ENCODE peak calls at places on chromosomes 6 and 20, in seven cellular contexts. J is PC-3, H is GM23338, L is dorsolateral prefrontal cortex, W is AG10803, S is pancreas, K is hepatocyte. U is an unnamed sample.

GRCh38 chr6:98812220-98812619 is 22.2 kb upstream of the POU3F2 start:
- DNase-seq in J (no peak), H (no peak), L (no peak), W (no peak), S (no peak), K (no peak), U (no peak)

GRCh38 chr20:29740951-29741593 is 1516.4 kb upstream of the DEFB115 start:
- DNase-seq in J (no peak), H (no peak), L (peak; percentile 26), W (no peak), S (peak; percentile 18), K (no peak), U (no peak)

GRCh38 chr6:42142118-42142835 is at the start of gene C6orf132:
- DNase-seq in J (peak; percentile 77), H (peak; percentile 95), L (no peak), W (peak; percentile 44), S (peak; percentile 87), K (peak; percentile 86), U (no peak)

GRCh38 chr6:119348308-119349040 is 1.1 kb downstream of the MAN1A1 start:
- DNase-seq in J (no peak), H (peak; percentile 66), L (no peak), W (no peak), S (peak; percentile 37), K (peak; percentile 71), U (peak; percentile 16)

GRCh38 chr6:140343128-140343527 is 968.7 kb upstream of the CITED2 start:
- DNase-seq in J (no peak), H (no peak), L (no peak), W (no peak), S (no peak), K (no peak), U (no peak)

GRCh38 chr20:36779656-36780025 is 6.1 kb upstream of the DSN1 start:
- DNase-seq in J (no peak), H (peak; percentile 64), L (no peak), W (no peak), S (no peak), K (no peak), U (no peak)

GRCh38 chr20:15158438-15158990 is 821.1 kb upstream of the FLRT3 start:
- DNase-seq in J (no peak), H (no peak), L (no peak), W (no peak), S (no peak), K (no peak), U (no peak)

GRCh38 chr20:20237093-20237959 is 130.6 kb upstream of the INSM1 start:
- DNase-seq in J (peak; percentile 68), H (peak; percentile 81), L (no peak), W (peak; percentile 29), S (peak; percentile 25), K (peak; percentile 70), U (peak; percentile 47)

GRCh38 chr6:298233-299049 is 6.2 kb downstream of the DUSP22 start:
- DNase-seq in J (no peak), H (no peak), L (no peak), W (no peak), S (no peak), K (no peak), U (no peak)

GRCh38 chr20:35768731-35769664 is 2.8 kb upstream of the PHF20 start:
- DNase-seq in J (peak; percentile 95), H (peak; percentile 93), L (peak; percentile 76), W (peak; percentile 99), S (peak; percentile 89), K (peak; percentile 85), U (peak; percentile 99)

GRCh38 chr20:20413801-20414200 is 45.9 kb downstream of the INSM1 start:
- DNase-seq in J (no peak), H (no peak), L (no peak), W (no peak), S (no peak), K (no peak), U (no peak)

GRCh38 chr20:3172126-3172932 is 1.0 kb downstream of the LZTS3 start:
- DNase-seq in J (no peak), H (no peak), L (no peak), W (no peak), S (no peak), K (no peak), U (no peak)

GRCh38 chr6:90436403-90436802 is 139.8 kb upstream of the BACH2 start:
- DNase-seq in J (peak; percentile 30), H (no peak), L (no peak), W (no peak), S (no peak), K (no peak), U (no peak)

GRCh38 chr6:45566882-45567281 is 189.1 kb upstream of the SUPT3H start:
- DNase-seq in J (peak; percentile 80), H (peak; percentile 53), L (no peak), W (no peak), S (no peak), K (peak; percentile 66), U (peak; percentile 31)

GRCh38 chr6:45563092-45563491 is 185.4 kb upstream of the SUPT3H start:
- DNase-seq in J (no peak), H (no peak), L (no peak), W (no peak), S (no peak), K (no peak), U (peak; percentile 50)

GRCh38 chr6:45562171-45562570 is 184.4 kb upstream of the SUPT3H start:
- DNase-seq in J (no peak), H (no peak), L (no peak), W (no peak), S (no peak), K (no peak), U (no peak)

GRCh38 chr6:45560421-45560820 is 182.7 kb upstream of the SUPT3H start:
- DNase-seq in J (no peak), H (no peak), L (no peak), W (no peak), S (no peak), K (no peak), U (no peak)

DNA sequence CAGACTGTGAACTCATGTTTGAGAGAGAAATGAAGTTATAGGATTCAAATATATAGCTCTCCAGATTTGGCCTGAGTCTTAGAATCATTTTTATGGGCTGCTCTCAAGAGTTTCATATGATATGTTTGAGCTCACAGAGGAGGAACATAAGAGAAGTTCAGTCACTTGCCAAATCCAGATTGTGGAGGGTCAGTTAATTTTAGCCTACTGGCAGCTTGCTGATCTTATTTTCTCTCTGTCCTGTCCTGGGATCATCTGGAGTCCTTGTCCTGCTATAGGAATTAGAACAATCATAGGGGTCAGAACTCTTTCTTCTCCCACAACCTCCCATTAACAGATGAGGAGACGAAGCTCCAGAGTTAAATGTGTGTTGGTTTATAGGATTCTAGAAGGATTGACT is 186.2 kb upstream of the SUPT3H start:
- DNase-seq in J (no peak), H (no peak), L (no peak), W (no peak), S (no peak), K (no peak), U (no peak)
- TF ChIP-seq CTCF in J (no peak), H (no peak), L (no peak), W (no peak), S (no peak), K (no peak), U (no peak)

DNA sequence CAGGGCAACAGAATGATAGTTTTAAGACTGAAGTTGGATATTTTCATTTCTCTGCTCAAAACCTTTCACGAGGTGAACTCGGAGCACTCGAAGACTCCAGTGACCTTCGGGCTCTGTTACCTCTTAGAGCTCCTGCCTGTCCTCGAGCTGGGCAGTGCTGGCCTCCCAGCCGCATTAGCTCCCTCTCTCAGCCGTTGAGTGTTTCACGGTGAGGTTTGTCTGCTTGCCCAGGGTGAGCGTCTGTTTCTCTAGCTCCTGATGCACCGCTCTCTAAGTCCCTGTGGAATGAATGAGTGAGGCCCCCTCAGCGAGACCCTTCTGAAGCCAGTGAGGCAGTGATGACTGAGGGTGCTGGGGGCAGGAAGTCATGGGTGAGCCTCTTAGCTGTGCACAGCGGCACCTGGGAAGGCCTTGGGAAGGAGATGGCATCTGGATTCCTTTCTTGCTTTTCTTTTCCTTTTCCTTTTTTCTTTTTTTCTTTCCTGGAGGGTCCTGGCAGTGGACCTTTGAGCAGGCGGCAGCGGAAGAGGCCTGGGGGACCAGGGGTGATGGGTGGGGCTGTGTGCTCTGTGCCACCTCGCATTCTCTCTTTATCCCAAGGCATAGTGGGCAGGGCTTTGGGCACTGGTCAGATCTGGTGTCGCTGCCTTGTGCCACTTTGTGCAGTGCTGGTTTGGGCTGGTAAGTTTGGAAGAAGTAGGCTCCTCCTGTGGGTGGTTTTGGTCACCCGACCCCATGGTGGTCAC is 2.2 kb downstream of the PSMG4 start:
- DNase-seq in J (peak; percentile 8), H (no peak), L (no peak), W (no peak), S (no peak), K (no peak), U (no peak)
- H3K4me3 ChIP-seq in J (peak overlapping the region; percentile 52), H (peak overlapping the region; percentile 39), L (no peak overlapping the region), W (no peak overlapping the region), S (peak overlapping the region; percentile 99), K (no peak overlapping the region), U (peak overlapping the region; percentile 22)

GRCh38 chr20:50278684-50279531 is 88.3 kb downstream of the CEBPB start:
- DNase-seq in J (no peak), H (peak; percentile 33), L (no peak), W (peak; percentile 49), S (peak; percentile 84), K (peak; percentile 61), U (peak; percentile 51)
- TF ChIP-seq CTCF in J (no peak), H (no peak), L (no peak), W (peak; percentile 49), S (no peak), K (no peak), U (peak; percentile 45)

GRCh38 chr6:137451926-137452325 is 42.3 kb downstream of the OLIG3 start:
- DNase-seq in J (peak; percentile 30), H (no peak), L (no peak), W (peak; percentile 44), S (no peak), K (no peak), U (peak; percentile 57)
- H3K4me3 ChIP-seq in J (no peak overlapping the region), H (no peak overlapping the region), L (no peak overlapping the region), W (no peak overlapping the region), S (no peak overlapping the region), K (no peak overlapping the region), U (no peak overlapping the region)

GRCh38 chr20:52933867-52934266 is 38.3 kb upstream of the TSHZ2 start:
- DNase-seq in J (no peak), H (no peak), L (no peak), W (no peak), S (no peak), K (no peak), U (no peak)

GRCh38 chr20:52936368-52936986 is 35.7 kb upstream of the TSHZ2 start:
- DNase-seq in J (no peak), H (no peak), L (no peak), W (no peak), S (no peak), K (no peak), U (no peak)

GRCh38 chr20:52941803-52942202 is 30.4 kb upstream of the TSHZ2 start:
- DNase-seq in J (no peak), H (no peak), L (no peak), W (peak; percentile 89), S (no peak), K (no peak), U (no peak)

GRCh38 chr20:52943185-52943841 is 28.8 kb upstream of the TSHZ2 start:
- DNase-seq in J (peak; percentile 12), H (no peak), L (no peak), W (peak; percentile 49), S (no peak), K (peak; percentile 28), U (peak; percentile 16)

DNA sequence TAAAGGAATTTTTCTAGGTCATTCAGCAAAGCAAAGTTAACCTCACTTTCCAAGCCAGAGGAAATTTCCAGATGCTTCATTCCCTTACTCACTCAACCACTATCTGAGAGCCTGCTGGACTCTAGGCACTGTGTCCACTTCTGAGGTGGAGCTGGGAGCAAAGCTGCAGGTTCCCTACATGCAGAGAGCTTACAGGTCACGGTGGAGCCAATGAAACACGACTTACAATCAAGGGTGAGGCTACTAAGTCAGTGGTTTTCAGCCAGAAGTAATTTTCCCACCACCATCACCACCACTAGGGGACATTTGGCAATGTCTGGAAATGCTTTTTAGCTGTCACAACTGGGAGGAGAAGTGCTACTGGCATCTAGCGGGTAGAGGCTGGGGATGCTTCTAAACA is 34.5 kb upstream of the TSHZ2 start:
- DNase-seq in J (no peak), H (peak; percentile 30), L (no peak), W (peak; percentile 27), S (no peak), K (no peak), U (no peak)
- TF ChIP-seq CTCF in J (peak; percentile 20), H (peak; percentile 30), L (no peak), W (peak; percentile 32), S (no peak), K (no peak), U (no peak)

U was measured in fibroblast of the aortic adventitia.